ENCODE peak calls at places on chromosomes 4 and X, in six cellular contexts. One of them, this sample, is unnamed.
A peak's percentile ranks its signal among the peaks of the same experiment; 100 is the strongest.

GRCh38 chrX:74925210-74926088 is at the start of gene NEXMIF:
- DNase-seq in amygdala: peak; percentile 31
- DNase-seq in T-helper 1 cell: peak; percentile 8
- DNase-seq in mucosa of gallbladder: no peak
- DNase-seq in HTR-8/SVneo: no peak
- DNase-seq in AG09309: no peak
- DNase-seq in this sample: no peak

GRCh38 chr4:16642897-16643296 is 255.5 kb downstream of the LDB2 start:
- DNase-seq in AG09309: no peak
- DNase-seq in T-helper 1 cell: no peak
- DNase-seq in mucosa of gallbladder: no peak
- DNase-seq in amygdala: no peak
- DNase-seq in HTR-8/SVneo: peak; percentile 14
- DNase-seq in this sample: no peak

GRCh38 chr4:140222175-140222574 is 68.2 kb upstream of the MAML3 start:
- DNase-seq in HTR-8/SVneo: no peak
- DNase-seq in AG09309: no peak
- DNase-seq in amygdala: no peak
- DNase-seq in T-helper 1 cell: no peak
- DNase-seq in mucosa of gallbladder: no peak
- DNase-seq in this sample: no peak

GRCh38 chr4:40255722-40256281 is 59.0 kb downstream of the RHOH start:
- DNase-seq in T-helper 1 cell: no peak
- DNase-seq in HTR-8/SVneo: peak; percentile 81
- DNase-seq in amygdala: no peak
- DNase-seq in mucosa of gallbladder: no peak
- DNase-seq in AG09309: peak; percentile 89
- DNase-seq in this sample: no peak

GRCh38 chr4:168503652-168504362 is 7.0 kb downstream of the PALLD start:
- DNase-seq in HTR-8/SVneo: no peak
- DNase-seq in amygdala: no peak
- DNase-seq in mucosa of gallbladder: no peak
- DNase-seq in AG09309: no peak
- DNase-seq in T-helper 1 cell: no peak
- DNase-seq in this sample: no peak

GRCh38 chr4:31235961-31236360 is 515.8 kb downstream of the PCDH7 start:
- DNase-seq in mucosa of gallbladder: no peak
- DNase-seq in HTR-8/SVneo: no peak
- DNase-seq in AG09309: no peak
- DNase-seq in T-helper 1 cell: no peak
- DNase-seq in amygdala: no peak
- DNase-seq in this sample: no peak

GRCh38 chr4:83213640-83214039 is 71.0 kb downstream of the COQ2 start:
- DNase-seq in amygdala: no peak
- DNase-seq in mucosa of gallbladder: no peak
- DNase-seq in T-helper 1 cell: no peak
- DNase-seq in AG09309: no peak
- DNase-seq in HTR-8/SVneo: no peak
- DNase-seq in this sample: no peak

GRCh38 chr4:174275101-174275500 is 8.4 kb downstream of the FBXO8 start:
- DNase-seq in T-helper 1 cell: no peak
- DNase-seq in HTR-8/SVneo: no peak
- DNase-seq in amygdala: no peak
- DNase-seq in AG09309: no peak
- DNase-seq in mucosa of gallbladder: no peak
- DNase-seq in this sample: no peak

GRCh38 chr4:86870442-86871069 is 21.4 kb upstream of the SLC10A6 start:
- DNase-seq in mucosa of gallbladder: no peak
- DNase-seq in T-helper 1 cell: no peak
- DNase-seq in AG09309: no peak
- DNase-seq in HTR-8/SVneo: no peak
- DNase-seq in amygdala: no peak
- DNase-seq in this sample: no peak

GRCh38 chr4:98720871-98721480 is 62.6 kb upstream of the TSPAN5 start:
- DNase-seq in mucosa of gallbladder: no peak
- DNase-seq in AG09309: no peak
- DNase-seq in T-helper 1 cell: no peak
- DNase-seq in amygdala: no peak
- DNase-seq in HTR-8/SVneo: no peak
- DNase-seq in this sample: no peak

GRCh38 chr4:25654971-25655963 is at the start of gene SLC34A2:
- DNase-seq in mucosa of gallbladder: peak; percentile 59
- DNase-seq in T-helper 1 cell: no peak
- DNase-seq in AG09309: no peak
- DNase-seq in HTR-8/SVneo: no peak
- DNase-seq in amygdala: no peak
- DNase-seq in this sample: no peak

GRCh38 chrX:102985182-102985581 is 48.1 kb downstream of the RAB40AL start:
- DNase-seq in AG09309: peak; percentile 89
- DNase-seq in mucosa of gallbladder: no peak
- DNase-seq in T-helper 1 cell: no peak
- DNase-seq in HTR-8/SVneo: no peak
- DNase-seq in amygdala: no peak
- DNase-seq in this sample: no peak

GRCh38 chr4:12729384-12729783 is 754.8 kb downstream of the RAB28 start:
- DNase-seq in T-helper 1 cell: no peak
- DNase-seq in amygdala: no peak
- DNase-seq in mucosa of gallbladder: no peak
- DNase-seq in AG09309: no peak
- DNase-seq in HTR-8/SVneo: peak; percentile 15
- DNase-seq in this sample: no peak

GRCh38 chr4:142815834-142816233 is 30.3 kb downstream of the INPP4B start:
- DNase-seq in mucosa of gallbladder: no peak
- DNase-seq in amygdala: no peak
- DNase-seq in AG09309: peak; percentile 40
- DNase-seq in T-helper 1 cell: no peak
- DNase-seq in HTR-8/SVneo: no peak
- DNase-seq in this sample: no peak

GRCh38 chr4:40909363-40909876 is 159.7 kb downstream of the NSUN7 start:
- DNase-seq in AG09309: peak; percentile 57
- DNase-seq in T-helper 1 cell: no peak
- DNase-seq in mucosa of gallbladder: no peak
- DNase-seq in HTR-8/SVneo: peak; percentile 65
- DNase-seq in amygdala: no peak
- DNase-seq in this sample: no peak

GRCh38 chr4:153651041-153651960 is 32.8 kb upstream of the TLR2 start:
- DNase-seq in AG09309: no peak
- DNase-seq in amygdala: no peak
- DNase-seq in T-helper 1 cell: peak; percentile 7
- DNase-seq in mucosa of gallbladder: peak; percentile 26
- DNase-seq in HTR-8/SVneo: no peak
- DNase-seq in this sample: peak; percentile 10

GRCh38 chrX:23952984-23953907 is 45.4 kb downstream of the CXorf58 start:
- DNase-seq in T-helper 1 cell: peak; percentile 4
- DNase-seq in amygdala: no peak
- DNase-seq in mucosa of gallbladder: no peak
- DNase-seq in AG09309: no peak
- DNase-seq in HTR-8/SVneo: no peak
- DNase-seq in this sample: no peak

GRCh38 chr4:39970559-39971270 is 7.0 kb downstream of the PDS5A start:
- DNase-seq in T-helper 1 cell: no peak
- DNase-seq in amygdala: no peak
- DNase-seq in mucosa of gallbladder: no peak
- DNase-seq in AG09309: no peak
- DNase-seq in HTR-8/SVneo: no peak
- DNase-seq in this sample: no peak

GRCh38 chrX:47321386-47321785 is 49.0 kb upstream of the ZNF157 start:
- DNase-seq in HTR-8/SVneo: no peak
- DNase-seq in T-helper 1 cell: no peak
- DNase-seq in AG09309: no peak
- DNase-seq in mucosa of gallbladder: peak; percentile 51
- DNase-seq in amygdala: peak; percentile 20
- DNase-seq in this sample: no peak

GRCh38 chr4:185683222-185683621 is 128.8 kb downstream of the SORBS2 start:
- DNase-seq in mucosa of gallbladder: no peak
- DNase-seq in HTR-8/SVneo: no peak
- DNase-seq in amygdala: no peak
- DNase-seq in T-helper 1 cell: no peak
- DNase-seq in AG09309: no peak
- DNase-seq in this sample: no peak

GRCh38 chr4:1001561-1002130 is 8.4 kb upstream of the SLC26A1 start:
- DNase-seq in amygdala: no peak
- DNase-seq in mucosa of gallbladder: no peak
- DNase-seq in AG09309: no peak
- DNase-seq in T-helper 1 cell: no peak
- DNase-seq in HTR-8/SVneo: no peak
- DNase-seq in this sample: no peak

GRCh38 chrX:9285342-9285771 is 179.5 kb upstream of the TBL1X start:
- DNase-seq in HTR-8/SVneo: no peak
- DNase-seq in mucosa of gallbladder: no peak
- DNase-seq in T-helper 1 cell: no peak
- DNase-seq in amygdala: no peak
- DNase-seq in AG09309: no peak
- DNase-seq in this sample: no peak

GRCh38 chr4:183657564-183657963 is 1.4 kb downstream of the RWDD4 start:
- DNase-seq in amygdala: no peak
- DNase-seq in HTR-8/SVneo: no peak
- DNase-seq in AG09309: no peak
- DNase-seq in T-helper 1 cell: no peak
- DNase-seq in mucosa of gallbladder: no peak
- DNase-seq in this sample: no peak

GRCh38 chr4:71130827-71131603 is 137.6 kb downstream of the DCK start:
- DNase-seq in AG09309: peak; percentile 59
- DNase-seq in mucosa of gallbladder: peak; percentile 26
- DNase-seq in HTR-8/SVneo: peak; percentile 7
- DNase-seq in T-helper 1 cell: no peak
- DNase-seq in amygdala: no peak
- DNase-seq in this sample: no peak

GRCh38 chr4:167428172-167428571 is 193.9 kb upstream of the SPOCK3 start:
- DNase-seq in HTR-8/SVneo: peak; percentile 30
- DNase-seq in amygdala: no peak
- DNase-seq in mucosa of gallbladder: no peak
- DNase-seq in T-helper 1 cell: no peak
- DNase-seq in AG09309: no peak
- DNase-seq in this sample: no peak

GRCh38 chr4:119099227-119099910 is 36.3 kb upstream of the MYOZ2 start:
- DNase-seq in amygdala: no peak
- DNase-seq in T-helper 1 cell: no peak
- DNase-seq in mucosa of gallbladder: no peak
- DNase-seq in AG09309: peak; percentile 70
- DNase-seq in HTR-8/SVneo: no peak
- DNase-seq in this sample: no peak

GRCh38 chr4:151727365-151727764 is 33.4 kb downstream of the GATB start:
- DNase-seq in HTR-8/SVneo: no peak
- DNase-seq in T-helper 1 cell: no peak
- DNase-seq in AG09309: no peak
- DNase-seq in amygdala: no peak
- DNase-seq in mucosa of gallbladder: no peak
- DNase-seq in this sample: no peak